ENCODE peak calls at places on chromosomes 13 and 19, in seven cellular contexts. O is fibroblast of lung, J is esophagus squamous epithelium, D is AG04450, Y is cardiac muscle cell, M is Caco-2, V is A673. L is an unnamed sample.

GRCh38 chr13:22102237-22102636 is 431.4 kb downstream of the FGF9 start:
- DNase-seq in O (no peak), J (no peak), D (no peak), Y (no peak), M (no peak), V (no peak), L (no peak)

GRCh38 chr13:29922281-29922821 is 71.9 kb upstream of the UBL3 start:
- DNase-seq in O (peak; percentile 66), J (no peak), D (no peak), Y (no peak), M (no peak), V (no peak), L (no peak)

GRCh38 chr19:13195678-13196077 is 45.5 kb downstream of the IER2 start:
- DNase-seq in O (no peak), J (no peak), D (no peak), Y (peak; percentile 61), M (peak; percentile 58), V (no peak), L (peak; percentile 90)

GRCh38 chr19:38316477-38317067 is 825 bp upstream of the YIF1B start:
- DNase-seq in O (no peak), J (no peak), D (no peak), Y (no peak), M (no peak), V (no peak), L (no peak)

GRCh38 chr19:27805848-27806247 is 1407.1 kb downstream of the UQCRFS1 start:
- DNase-seq in O (no peak), J (no peak), D (no peak), Y (no peak), M (no peak), V (no peak), L (peak; percentile 13)

GRCh38 chr19:17048885-17049453 is 22.4 kb upstream of the CPAMD8 start:
- DNase-seq in O (no peak), J (no peak), D (no peak), Y (no peak), M (no peak), V (no peak), L (no peak)

GRCh38 chr13:46577656-46578589 is 25.0 kb downstream of the LRCH1 start:
- DNase-seq in O (peak; percentile 51), J (no peak), D (no peak), Y (no peak), M (no peak), V (no peak), L (no peak)

GRCh38 chr19:47511128-47511517 is 3.7 kb downstream of the NAPA start:
- DNase-seq in O (no peak), J (no peak), D (no peak), Y (no peak), M (no peak), V (no peak), L (no peak)

GRCh38 chr19:56566904-56567273 is 379 bp upstream of the ZNF470 start:
- DNase-seq in O (no peak), J (no peak), D (no peak), Y (no peak), M (peak; percentile 51), V (peak; percentile 57), L (peak; percentile 62)

GRCh38 chr13:101673360-101674105 is 221.1 kb downstream of the ITGBL1 start:
- DNase-seq in O (no peak), J (no peak), D (no peak), Y (no peak), M (no peak), V (no peak), L (no peak)

GRCh38 chr13:33251131-33251629 is 34.4 kb downstream of the STARD13 start:
- DNase-seq in O (peak; percentile 99), J (no peak), D (peak; percentile 97), Y (no peak), M (no peak), V (peak; percentile 79), L (no peak)

GRCh38 chr19:14383898-14384669 is 2.8 kb downstream of the ADGRE5 start:
- DNase-seq in O (peak; percentile 62), J (no peak), D (no peak), Y (no peak), M (no peak), V (peak; percentile 66), L (peak; percentile 46)

GRCh38 chr19:1720237-1720636 is 33.1 kb upstream of the ONECUT3 start:
- DNase-seq in O (no peak), J (no peak), D (no peak), Y (no peak), M (no peak), V (no peak), L (peak; percentile 66)
- H3K27me3 ChIP-seq in O (peaks cover 17% of the 10 kb centered on the region), J (peaks cover 11% of the 10 kb centered on the region), D (peaks cover 26% of the 10 kb centered on the region), Y (peaks cover 45% of the 10 kb centered on the region), M (no peaks in the 10 kb centered on the region), V (peaks cover 23% of the 10 kb centered on the region), L (peaks cover 32% of the 10 kb centered on the region)

GRCh38 chr13:110304256-110304655 is 2.7 kb downstream of the COL4A1 start:
- DNase-seq in O (peak; percentile 55), J (no peak), D (no peak), Y (no peak), M (no peak), V (no peak), L (no peak)

GRCh38 chr13:110301606-110302131 is 5.3 kb downstream of the COL4A1 start:
- DNase-seq in O (peak; percentile 83), J (no peak), D (peak; percentile 72), Y (no peak), M (no peak), V (no peak), L (no peak)

GRCh38 chr13:110303644-110304043 is 3.3 kb downstream of the COL4A1 start:
- DNase-seq in O (no peak), J (no peak), D (no peak), Y (no peak), M (no peak), V (no peak), L (no peak)

GRCh38 chr13:110302154-110302553 is 4.8 kb downstream of the COL4A1 start:
- DNase-seq in O (no peak), J (no peak), D (no peak), Y (no peak), M (no peak), V (no peak), L (no peak)

DNA sequence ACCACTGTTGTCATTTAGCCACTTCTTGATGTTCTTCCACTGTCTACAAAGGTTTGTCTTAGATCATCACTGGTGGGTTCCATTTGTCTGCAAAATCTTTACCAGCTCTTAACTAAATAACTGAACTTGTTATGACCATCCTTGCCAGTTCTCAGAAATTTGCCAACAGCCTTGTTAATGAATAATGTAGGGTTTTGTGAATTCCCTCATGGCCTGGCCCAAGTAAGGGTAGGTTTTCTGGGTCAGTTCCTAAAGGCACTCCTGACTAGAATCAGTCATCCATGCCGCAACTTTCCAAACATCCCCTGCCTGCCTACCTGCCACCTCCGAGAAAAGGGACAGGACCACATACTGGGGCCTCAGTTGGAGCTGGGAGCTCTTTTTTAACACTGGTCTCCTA is 4.0 kb downstream of the COL4A1 start:
- DNase-seq in O (no peak), J (no peak), D (no peak), Y (no peak), M (no peak), V (no peak), L (no peak)
- H3K4me3 ChIP-seq in O (no peak overlapping the region), J (no peak overlapping the region), D (no peak overlapping the region), Y (no peak overlapping the region), M (no peak overlapping the region), V (no peak overlapping the region), L (no peak overlapping the region)

DNA sequence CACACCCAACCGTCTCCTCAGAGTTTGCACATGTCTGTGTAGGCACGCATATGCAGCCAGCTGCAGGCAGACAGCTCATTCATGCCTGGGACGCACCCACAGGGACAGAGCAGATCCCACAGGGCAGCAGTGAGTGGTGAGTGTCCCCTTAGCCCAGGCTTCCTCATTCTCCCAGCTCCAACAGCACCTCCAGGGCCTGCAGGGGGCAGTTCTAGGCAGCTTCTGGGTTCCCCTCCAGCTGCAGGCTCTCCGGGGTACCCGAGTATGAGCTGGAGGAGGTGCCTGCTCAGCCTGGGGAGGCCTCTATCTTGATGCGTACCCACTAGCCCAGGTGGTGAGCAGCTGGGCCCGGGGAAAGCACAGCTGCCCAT is 1.3 kb upstream of the SHANK1 start:
- DNase-seq in O (no peak), J (no peak), D (no peak), Y (no peak), M (no peak), V (peak; percentile 61), L (peak; percentile 50)
- H3K27me3 ChIP-seq in O (no peaks in the 10 kb centered on the region), J (no peaks in the 10 kb centered on the region), D (no peaks in the 10 kb centered on the region), Y (peaks cover 29% of the 10 kb centered on the region), M (peaks cover 2% of the 10 kb centered on the region), V (no peaks in the 10 kb centered on the region), L (peaks cover 71% of the 10 kb centered on the region)

GRCh38 chr13:42994878-42995277 is 2.8 kb upstream of the EPSTI1 start:
- DNase-seq in O (no peak), J (no peak), D (no peak), Y (no peak), M (no peak), V (no peak), L (no peak)

GRCh38 chr13:42990147-42990990 is 1.7 kb downstream of the EPSTI1 start:
- DNase-seq in O (no peak), J (no peak), D (no peak), Y (peak; percentile 61), M (no peak), V (no peak), L (no peak)

GRCh38 chr13:42990991-42991891 is 800 bp downstream of the EPSTI1 start:
- DNase-seq in O (no peak), J (no peak), D (no peak), Y (no peak), M (no peak), V (no peak), L (no peak)

GRCh38 chr13:42991892-42992584 is at the start of gene EPSTI1:
- DNase-seq in O (peak; percentile 68), J (no peak), D (no peak), Y (peak; percentile 38), M (peak; percentile 92), V (peak; percentile 39), L (peak; percentile 82)

DNA sequence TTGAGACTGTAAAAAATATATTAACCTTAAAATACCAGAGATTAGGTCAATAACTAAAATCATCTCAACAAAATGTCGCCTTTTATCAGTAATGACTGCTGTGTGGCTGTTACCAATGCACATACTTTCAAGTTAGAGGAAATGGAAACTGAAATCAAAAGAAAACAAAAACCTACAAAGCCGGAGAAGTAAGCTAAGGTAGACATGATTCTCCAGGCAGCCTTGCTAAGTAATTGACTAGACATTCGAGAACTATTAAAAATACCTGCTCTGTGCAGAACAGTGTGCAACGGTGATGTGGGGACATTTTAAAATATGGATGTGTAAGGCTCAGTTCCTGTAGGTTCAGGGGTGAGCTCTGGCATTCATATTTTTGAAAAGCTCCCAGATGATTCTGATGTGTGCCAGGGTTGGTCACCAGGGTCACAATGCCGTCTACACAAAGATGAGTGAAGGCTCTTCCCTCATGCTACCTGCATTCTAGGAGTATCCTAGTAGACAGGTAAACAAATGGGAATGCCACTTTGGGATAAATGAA is 613 bp upstream of the EPSTI1 start:
- DNase-seq in O (no peak), J (no peak), D (no peak), Y (no peak), M (no peak), V (no peak), L (no peak)
- H3K4me3 ChIP-seq in O (peak overlapping the region; percentile 63), J (peak overlapping the region; percentile 66), D (peak overlapping the region; percentile 59), Y (no peak overlapping the region), M (peak overlapping the region; percentile 59), V (peak overlapping the region; percentile 47), L (peak overlapping the region; percentile 43)

L was measured in H7.